ENCODE peak calls at places on chromosomes 6 and 20, in nine cellular contexts. L is left cardiac atrium; S is stimulated activated CD4-positive, alpha-beta T cell treated with anti-CD3 and anti-CD28 coated beads, Interleukin-1b, Interleukin-23, amount 100 ng/mL, for 1 hour; M is spleen; Y is renal cortical epithelial cell; D is T-helper 17 cell; Z is fibroblast of villous mesenchyme; A is KG1; I is cardiac muscle cell. W is an unnamed sample.

GRCh38 chr6:107115695-107116327 is 496 bp upstream of the BEND3 start:
- DNase-seq in D (no peak), I (peak), S (no peak), Y (peak), Z (peak), L (peak), M (peak), A (no peak), W (peak)

GRCh38 chr6:158863646-158864045 is 44.5 kb upstream of the EZR start:
- DNase-seq in S (no peak), Z (no peak), Y (peak), M (no peak), I (no peak), L (no peak), A (no peak), D (no peak), W (no peak)

GRCh38 chr6:54525731-54526130 is 217.5 kb downstream of the TINAG start:
- DNase-seq in L (no peak), S (no peak), A (no peak), I (no peak), M (no peak), D (no peak), Y (peak), Z (peak), W (no peak)

GRCh38 chr6:16148498-16148897 is 19.6 kb downstream of the MYLIP start:
- DNase-seq in S (no peak), L (no peak), Y (peak), D (no peak), I (no peak), A (no peak), M (no peak), Z (no peak), W (no peak)

GRCh38 chr20:46011631-46012482 is 3.1 kb downstream of the MMP9 start:
- DNase-seq in D (no peak), Y (peak), A (no peak), Z (peak), L (peak), S (no peak), I (no peak), M (peak), W (no peak)

GRCh38 chr20:48877299-48877698 is 44.2 kb upstream of the ARFGEF2 start:
- DNase-seq in D (no peak), A (no peak), L (no peak), Z (no peak), I (no peak), M (no peak), S (no peak), Y (peak), W (no peak)

GRCh38 chr6:120274547-120274946 is 925.0 kb upstream of the MAN1A1 start:
- DNase-seq in L (no peak), D (no peak), S (no peak), Y (no peak), Z (no peak), I (no peak), M (no peak), A (no peak), W (peak)

GRCh38 chr6:164169355-164169754 is 754.8 kb downstream of the QKI start:
- DNase-seq in Z (no peak), D (no peak), A (no peak), S (no peak), L (no peak), M (no peak), Y (no peak), I (no peak), W (no peak)

GRCh38 chr20:45432294-45432693 is 16.4 kb downstream of the PIGT start:
- DNase-seq in Y (no peak), S (no peak), D (no peak), A (peak), Z (no peak), I (no peak), M (no peak), L (no peak), W (peak)

GRCh38 chr6:144351741-144352140 is 66.6 kb downstream of the UTRN start:
- DNase-seq in M (no peak), Y (no peak), I (no peak), A (peak), S (no peak), D (no peak), Z (no peak), L (no peak), W (no peak)

GRCh38 chr6:131400782-131401496 is 172.1 kb upstream of the ARG1 start:
- DNase-seq in M (no peak), Y (no peak), I (no peak), L (no peak), Z (no peak), S (no peak), D (no peak), A (no peak), W (no peak)

GRCh38 chr20:58340151-58340550 is 30.6 kb downstream of the RAB22A start:
- DNase-seq in Z (no peak), M (no peak), A (no peak), L (no peak), I (no peak), D (no peak), S (no peak), Y (no peak), W (no peak)

GRCh38 chr6:14711056-14711703 is 534.7 kb upstream of the JARID2 start:
- DNase-seq in D (no peak), Z (peak), L (no peak), M (no peak), A (no peak), I (peak), S (no peak), Y (peak), W (no peak)

GRCh38 chr6:157143885-157144795 is 179.2 kb downstream of the TMEM242 start:
- DNase-seq in L (no peak), Z (peak), I (peak), M (no peak), D (no peak), S (no peak), A (no peak), Y (no peak), W (no peak)

GRCh38 chr6:221531-222349 is 70.5 kb upstream of the DUSP22 start:
- DNase-seq in I (no peak), Y (peak), M (no peak), S (no peak), D (no peak), Z (no peak), A (no peak), L (no peak), W (no peak)

GRCh38 chr6:79607000-79607399 is 24.1 kb upstream of the SH3BGRL2 start:
- DNase-seq in A (no peak), M (no peak), L (no peak), Z (peak), I (no peak), Y (no peak), D (no peak), S (no peak), W (no peak)

GRCh38 chr20:33445881-33446615 is 2.5 kb upstream of the SNTA1 start:
- DNase-seq in Y (no peak), S (no peak), M (no peak), D (no peak), A (no peak), L (no peak), I (no peak), Z (no peak), W (no peak)

GRCh38 chr20:54132612-54133433 is 41.0 kb downstream of the CYP24A1 start:
- DNase-seq in Y (peak), M (no peak), Z (peak), A (no peak), D (no peak), L (no peak), S (no peak), I (peak), W (no peak)

GRCh38 chr6:133778414-133778813 is 110.5 kb upstream of the TCF21 start:
- DNase-seq in I (no peak), Z (peak), Y (peak), A (no peak), D (no peak), S (no peak), M (no peak), L (no peak), W (no peak)

GRCh38 chr6:19803331-19804330 is 33.5 kb upstream of the ID4 start:
- DNase-seq in L (no peak), A (no peak), S (no peak), D (no peak), I (no peak), Y (no peak), Z (peak), M (no peak), W (no peak)

GRCh38 chr6:51099201-51099600 is 280.5 kb downstream of the TFAP2B start:
- DNase-seq in I (no peak), D (no peak), M (no peak), L (no peak), Z (no peak), Y (peak), A (no peak), S (no peak), W (no peak)

GRCh38 chr20:47663354-47664067 is 121.8 kb downstream of the SULF2 start:
- DNase-seq in M (peak), S (peak), L (peak), Z (peak), I (peak), A (peak), D (peak), Y (peak), W (peak)

GRCh38 chr20:9374068-9374467 is 140.3 kb upstream of the LAMP5 start:
- DNase-seq in S (no peak), A (no peak), Z (peak), D (no peak), I (no peak), L (no peak), Y (peak), M (no peak), W (no peak)

GRCh38 chr6:44676246-44676790 is 288.8 kb downstream of the CDC5L start:
- DNase-seq in S (no peak), A (no peak), L (no peak), Y (no peak), M (no peak), Z (no peak), I (no peak), D (no peak), W (no peak)

GRCh38 chr6:62059898-62060297 is 226.1 kb downstream of the KHDRBS2 start:
- DNase-seq in L (no peak), M (no peak), D (no peak), A (no peak), I (no peak), Z (no peak), S (no peak), Y (no peak), W (no peak)

GRCh38 chr20:605237-605636 is 4.9 kb downstream of the TCF15 start:
- DNase-seq in D (no peak), Z (no peak), I (no peak), L (no peak), S (no peak), Y (no peak), M (no peak), A (no peak), W (no peak)

GRCh38 chr6:4009486-4009885 is 69.5 kb downstream of the FAM217A start:
- DNase-seq in D (no peak), Z (no peak), M (no peak), Y (no peak), L (no peak), I (no peak), A (no peak), S (no peak), W (no peak)

GRCh38 chr20:5526516-5526915 is 209.8 kb upstream of the PROKR2 start:
- DNase-seq in Z (no peak), A (no peak), S (no peak), Y (no peak), M (no peak), L (no peak), D (no peak), I (no peak), W (no peak)

GRCh38 chr6:144346719-144347446 is 61.7 kb downstream of the UTRN start:
- DNase-seq in S (no peak), Y (peak), Z (peak), L (no peak), M (no peak), D (no peak), I (no peak), A (no peak), W (no peak)

GRCh38 chr6:92496527-92496926 is 922.8 kb downstream of the EPHA7 start:
- DNase-seq in I (no peak), S (no peak), A (no peak), Y (no peak), D (no peak), M (no peak), Z (no peak), L (no peak), W (no peak)

GRCh38 chr6:110656492-110656891 is 158.8 kb downstream of the CDK19 start:
- DNase-seq in Y (peak), S (no peak), Z (no peak), M (no peak), I (no peak), L (no peak), D (no peak), A (no peak), W (no peak)

GRCh38 chr6:8825726-8826125 is 390.4 kb upstream of the SLC35B3 start:
- DNase-seq in D (no peak), Y (no peak), Z (no peak), M (no peak), S (no peak), A (no peak), L (no peak), I (no peak), W (no peak)

GRCh38 chr6:146990284-146990683 is 213.9 kb upstream of the STXBP5 start:
- DNase-seq in M (no peak), L (no peak), Z (no peak), Y (peak), A (no peak), S (no peak), D (no peak), I (no peak), W (no peak)

GRCh38 chr6:30612213-30612612 is 4.8 kb downstream of the PPP1R10 start:
- DNase-seq in A (no peak), Z (peak), Y (peak), I (no peak), M (no peak), D (no peak), L (no peak), S (no peak), W (no peak)

GRCh38 chr6:125944434-125944816 is 12.1 kb upstream of the HINT3 start:
- DNase-seq in S (no peak), Z (peak), M (no peak), A (no peak), L (peak), I (no peak), Y (peak), D (no peak), W (no peak)